ENCODE peak calls at places on chromosomes 7 and 10, in four cellular contexts. V is upper lobe of left lung, U is K562, H is HepG2. Q is an unnamed sample.

GRCh38 chr10:50992972-50993766 is 81.1 kb upstream of the PRKG1 start:
- ATAC-seq in V (peak), U (no peak), H (peak), Q (peak)

GRCh38 chr10:34121974-34122282 is 693.2 kb downstream of the PARD3 start:
- ATAC-seq in V (no peak), U (no peak), H (peak), Q (no peak)

GRCh38 chr7:113263749-113264148 is 145.4 kb upstream of the SMIM30 start:
- ATAC-seq in V (no peak), U (peak), H (no peak), Q (no peak)

GRCh38 chr7:35549781-35550180 is 145.2 kb downstream of the HERPUD2 start:
- ATAC-seq in V (no peak), U (no peak), H (no peak), Q (no peak)

GRCh38 chr7:47428780-47429472 is 153.0 kb downstream of the TNS3 start:
- ATAC-seq in V (no peak), U (no peak), H (peak), Q (no peak)

GRCh38 chr10:73366381-73367298 is 8.0 kb upstream of the CFAP70 start:
- ATAC-seq in V (no peak), U (peak), H (no peak), Q (no peak)

GRCh38 chr10:73917566-73918305 is 6.8 kb downstream of the PLAU start:
- ATAC-seq in V (no peak), U (peak), H (no peak), Q (no peak)

GRCh38 chr10:29181936-29182335 is 106.9 kb upstream of the LYZL1 start:
- ATAC-seq in V (no peak), U (no peak), H (no peak), Q (no peak)

GRCh38 chr7:30176463-30177090 is 41.8 kb downstream of the MTURN start:
- ATAC-seq in V (peak), U (no peak), H (no peak), Q (no peak)

GRCh38 chr10:21273400-21273968 is 252.0 kb downstream of the SKIDA1 start:
- ATAC-seq in V (peak), U (peak), H (no peak), Q (no peak)

DNA sequence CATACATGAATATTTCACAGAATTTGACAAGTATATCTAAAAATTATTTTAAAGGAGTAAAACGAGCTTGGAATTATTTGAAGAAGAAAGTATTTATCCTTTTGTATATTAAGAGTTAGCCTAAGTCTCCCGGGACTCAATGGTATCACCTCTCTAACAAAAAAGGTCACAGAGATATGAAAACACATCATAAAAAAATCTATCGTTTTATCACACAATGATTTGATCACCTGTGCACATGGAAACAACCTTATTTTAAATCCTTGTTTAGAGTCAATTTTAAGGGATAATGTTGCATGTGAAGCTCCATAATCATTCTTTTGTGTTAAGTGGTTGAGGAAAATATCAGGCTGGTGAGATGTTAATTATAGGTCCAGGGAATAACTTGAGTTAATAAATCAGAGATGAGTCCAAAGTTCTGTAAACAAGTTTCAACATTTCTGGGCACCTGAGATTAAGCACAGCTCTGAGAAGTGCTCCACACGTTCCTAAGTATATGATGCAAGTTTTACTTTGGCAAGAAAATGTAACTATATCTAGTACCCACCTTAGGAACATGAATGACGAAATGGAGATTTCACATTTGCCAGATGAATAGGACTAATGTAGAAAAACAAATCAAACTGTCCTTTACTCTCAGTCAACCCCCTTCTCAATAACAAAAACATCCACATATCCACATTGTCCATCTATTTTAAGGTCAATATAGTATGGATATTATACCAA is 148.5 kb upstream of the AKR1E2 start:
- ATAC-seq in V (peak), U (no peak), H (no peak), Q (peak)
- TF ChIP-seq EP300 in V (no peak), U (no peak), H (no peak), Q (peak)

GRCh38 chr10:47207894-47208469 is 92.0 kb upstream of the GDF10 start:
- ATAC-seq in V (no peak), U (no peak), H (no peak), Q (no peak)

GRCh38 chr10:47205199-47205598 is 94.8 kb upstream of the GDF10 start:
- ATAC-seq in V (peak), U (no peak), H (no peak), Q (no peak)

GRCh38 chr10:47206449-47207279 is 93.3 kb upstream of the GDF10 start:
- ATAC-seq in V (no peak), U (no peak), H (no peak), Q (no peak)

GRCh38 chr10:47207280-47207613 is 92.8 kb upstream of the GDF10 start:
- ATAC-seq in V (peak), U (no peak), H (peak), Q (peak)
- H3K4me3 ChIP-seq in V (no peak), U (no peak), H (no peak), Q (no peak)

GRCh38 chr10:63801139-63801538 is 279.9 kb downstream of the REEP3 start:
- ATAC-seq in V (no peak), U (no peak), H (no peak), Q (no peak)

GRCh38 chr10:63795461-63795860 is 274.3 kb downstream of the REEP3 start:
- ATAC-seq in V (no peak), U (no peak), H (no peak), Q (no peak)

GRCh38 chr10:63799511-63799910 is 278.3 kb downstream of the REEP3 start:
- ATAC-seq in V (no peak), U (no peak), H (no peak), Q (no peak)

GRCh38 chr10:63798599-63799498 is 277.6 kb downstream of the REEP3 start:
- ATAC-seq in V (peak), U (peak), H (peak), Q (peak)
- TF ChIP-seq EP300 in V (no peak), U (no peak), H (no peak), Q (no peak)

GRCh38 chr10:95441547-95441923 is 119.6 kb downstream of the SORBS1 start:
- ATAC-seq in V (no peak), U (no peak), H (no peak), Q (no peak)
- H3K4me3 ChIP-seq in V (no peak), U (no peak), H (no peak), Q (no peak)

DNA sequence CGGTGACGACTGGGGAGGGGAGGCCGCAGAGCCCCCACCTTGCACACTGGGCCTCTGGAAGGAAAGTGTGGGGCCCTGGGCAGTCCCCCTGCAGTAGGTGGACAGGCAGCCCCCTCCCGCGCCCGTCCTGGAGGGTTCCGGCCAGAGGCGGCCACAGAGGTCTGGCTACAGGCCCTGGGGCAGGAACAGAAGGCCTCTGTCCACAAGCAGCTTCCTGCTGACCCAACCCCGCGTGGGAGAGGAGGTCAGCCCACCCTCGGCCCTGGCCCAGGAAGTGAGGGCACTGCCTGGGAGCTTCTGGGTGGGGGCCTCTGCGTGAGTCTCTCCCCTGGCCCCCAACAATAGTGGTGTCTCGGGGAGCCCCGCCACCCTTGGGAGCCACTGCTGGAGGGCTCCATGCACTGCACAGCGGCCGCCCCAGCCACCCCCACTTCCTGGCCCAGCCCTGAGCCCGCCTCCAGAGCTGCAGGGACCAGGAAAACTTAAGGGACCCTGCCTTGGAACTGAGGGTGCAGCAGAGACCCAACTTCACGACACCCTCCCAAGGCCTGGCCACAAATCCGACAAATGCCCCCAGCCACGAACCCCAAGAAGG is 4.7 kb downstream of the MICALL2 start:
- ATAC-seq in V (no peak), U (no peak), H (no peak), Q (no peak)
- TF ChIP-seq EP300 in V (no peak), U (no peak), H (no peak), Q (no peak)

GRCh38 chr10:22334414-22335203 is 10.7 kb upstream of the SPAG6 start:
- ATAC-seq in V (peak), U (no peak), H (peak), Q (peak)
- H3K4me3 ChIP-seq in V (peak), U (no peak), H (no peak), Q (peak)

Q was measured in gastroesophageal sphincter.